ENCODE peak calls at places on chromosomes 6 and 20, in four cellular contexts. G, D, C and A are unnamed samples.

GRCh38 chr6:156933201-156934053 is 156.2 kb downstream of the ARID1B start:
- DNase-seq in G (peak; percentile 76), D (peak; percentile 70), C (no peak), A (peak; percentile 18)

GRCh38 chr6:53718597-53719460 is 53.3 kb upstream of the KLHL31 start:
- DNase-seq in D (peak; percentile 90), G (peak; percentile 41), C (no peak), A (peak; percentile 91)

GRCh38 chr6:26194774-26195375 is 107.6 kb downstream of the HFE start:
- DNase-seq in C (no peak), D (no peak), G (no peak), A (no peak)

GRCh38 chr20:37270586-37271420 is 9.2 kb upstream of the GHRH start:
- DNase-seq in G (no peak), C (peak; percentile 90), D (no peak), A (no peak)

GRCh38 chr6:146582857-146583256 is 15.9 kb upstream of the ADGB start:
- DNase-seq in G (peak; percentile 30), C (peak; percentile 68), D (no peak), A (no peak)

GRCh38 chr6:25898289-25898977 is 24.4 kb upstream of the SLC17A3 start:
- DNase-seq in D (no peak), G (no peak), C (no peak), A (no peak)

GRCh38 chr6:168004945-168005344 is 7.5 kb downstream of the KIF25 start:
- DNase-seq in D (no peak), G (no peak), C (no peak), A (no peak)

GRCh38 chr6:115838763-115839401 is 221.8 kb downstream of the FRK start:
- DNase-seq in D (peak; percentile 81), G (peak; percentile 14), C (no peak), A (peak; percentile 55)

GRCh38 chr20:47043076-47043475 is 148.4 kb downstream of the EYA2 start:
- DNase-seq in G (no peak), C (no peak), D (no peak), A (no peak)